ENCODE peak calls at places on chromosomes 3 and 15, in five cellular contexts. D, X, Z, M and W are unnamed samples. For H3K4me1, the result is how much of the 10 kb centered on the place peaks cover.

GRCh38 chr15:67033521-67033920 is 31.9 kb upstream of the SMAD3 start:
- DNase-seq in M (peak), X (no peak), Z (no peak), D (no peak), W (no peak)

GRCh38 chr3:186806173-186807055 is at the start of gene RFC4:
- DNase-seq in M (peak), Z (peak), X (peak), D (peak), W (peak)

GRCh38 chr3:127081001-127081720 is 98.2 kb downstream of the PLXNA1 start:
- DNase-seq in Z (no peak), M (no peak), X (no peak), D (no peak), W (no peak)

GRCh38 chr3:150232992-150233451 is 175.1 kb upstream of the TSC22D2 start:
- DNase-seq in X (no peak), M (no peak), D (no peak), Z (peak), W (no peak)

GRCh38 chr3:117059990-117060338 is 350.4 kb downstream of the TUSC7 start:
- DNase-seq in Z (no peak), X (no peak), D (no peak), M (no peak), W (no peak)

GRCh38 chr15:94968133-94968532 is 736.8 kb downstream of the MCTP2 start:
- DNase-seq in M (no peak), D (no peak), Z (no peak), X (no peak), W (no peak)

GRCh38 chr3:13890377-13891016 is 10.6 kb upstream of the WNT7A start:
- DNase-seq in M (peak), X (no peak), D (no peak), Z (no peak), W (no peak)

GRCh38 chr3:186605561-186606545 is 7.0 kb upstream of the AHSG start:
- DNase-seq in X (no peak), Z (no peak), D (no peak), M (no peak), W (no peak)

GRCh38 chr3:128988286-128988685 is 5.6 kb downstream of the CFAP92 start:
- DNase-seq in Z (no peak), X (no peak), D (no peak), M (no peak), W (no peak)

GRCh38 chr15:30984118-30984517 is 7.3 kb downstream of the MTMR10 start:
- DNase-seq in M (no peak), D (no peak), X (no peak), Z (no peak), W (no peak)
- H3K4me1 ChIP-seq in M (under half), D (under half), X (under half), Z (under half), W (under half)

GRCh38 chr3:172519740-172520139 is 3.5 kb downstream of the TNFSF10 start:
- DNase-seq in D (no peak), X (no peak), M (no peak), Z (no peak), W (no peak)
- H3K4me3 ChIP-seq in D (no peak), X (no peak), M (no peak), Z (no peak), W (no peak)

DNA sequence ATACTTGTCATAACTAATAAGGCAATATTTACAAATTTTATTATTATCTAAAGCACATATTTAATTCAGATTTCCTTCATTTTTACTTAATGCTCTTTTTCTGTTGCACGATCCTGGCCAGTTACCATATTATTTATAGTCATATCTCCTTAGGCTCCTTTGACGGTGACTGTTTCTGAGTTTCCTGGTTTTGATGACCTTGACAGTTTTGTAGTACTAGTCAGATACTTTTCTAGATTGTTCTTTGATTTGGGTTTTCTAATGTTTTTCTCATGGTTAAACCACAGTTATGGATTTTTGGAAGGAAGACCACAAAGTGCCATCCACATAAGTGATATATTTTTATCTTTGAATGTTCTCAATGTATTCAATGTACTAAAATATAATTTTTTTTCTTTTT is 171.0 kb upstream of the NANOGP8 start:
- DNase-seq in Z (no peak), D (no peak), M (no peak), X (no peak), W (no peak)
- H3K4me1 ChIP-seq in Z (under half), D (under half), M (under half), X (under half), W (under half)

GRCh38 chr15:41483519-41483918 is 10.2 kb upstream of the ITPKA start:
- DNase-seq in D (no peak), M (no peak), Z (no peak), X (no peak), W (no peak)
- H3K4me3 ChIP-seq in D (no peak), M (no peak), Z (no peak), X (no peak), W (no peak)

DNA sequence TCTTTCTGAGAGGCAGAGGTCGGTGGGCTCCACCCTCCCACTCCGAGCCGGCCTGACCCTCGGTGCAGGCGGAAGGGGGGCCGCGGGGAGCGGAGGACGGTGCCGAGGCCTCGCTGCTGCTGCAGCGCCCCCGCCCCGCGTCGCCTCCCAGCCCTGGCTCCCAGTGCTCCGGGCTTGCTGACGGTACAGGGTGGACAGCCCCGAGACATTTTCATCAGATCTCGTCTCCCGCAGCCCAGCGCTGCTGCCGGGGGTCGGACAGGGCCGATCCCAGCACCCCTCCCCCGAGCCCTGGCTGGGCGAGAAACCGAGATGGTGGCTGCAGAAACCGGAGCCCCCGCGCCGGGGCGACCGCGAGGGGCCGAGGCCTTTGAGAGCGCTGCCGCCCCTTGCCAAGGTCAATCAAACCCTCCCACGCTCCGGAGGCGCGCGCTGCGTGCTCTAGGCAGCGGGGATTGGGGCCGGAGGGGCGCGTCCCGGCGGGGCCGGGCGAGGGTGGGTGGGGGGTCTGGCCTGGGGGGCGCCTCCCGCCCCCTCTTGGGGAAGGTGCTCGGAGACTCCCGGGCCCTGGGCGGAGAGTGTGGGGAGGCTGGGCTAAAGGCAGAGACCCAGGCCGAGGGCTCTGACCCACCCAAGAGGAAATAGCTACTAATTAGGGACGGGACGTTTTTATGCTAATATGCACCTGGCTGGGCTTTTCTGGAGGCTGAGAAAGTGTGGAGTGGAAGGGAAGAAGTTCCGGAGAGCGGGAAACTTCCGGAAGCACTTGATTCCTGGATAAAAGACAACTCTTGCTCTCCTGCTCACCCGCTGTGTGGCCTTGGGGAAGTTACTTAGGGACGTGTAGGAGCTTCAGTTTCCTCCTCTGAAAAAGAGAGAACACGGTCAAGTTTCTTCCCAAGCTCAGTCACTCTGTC is 42.7 kb downstream of the EPHB3 start:
- DNase-seq in D (no peak), Z (no peak), X (peak), M (no peak), W (peak)
- H3K4me1 ChIP-seq in D (under half), Z (under half), X (under half), M (under half), W (under half)

GRCh38 chr3:155791190-155791589 is 14.9 kb downstream of the C3orf33 start:
- DNase-seq in Z (peak), M (no peak), D (no peak), X (no peak), W (no peak)
- H3K4me3 ChIP-seq in Z (no peak), M (no peak), D (no peak), X (no peak), W (no peak)

GRCh38 chr3:16204751-16205150 is 30.3 kb downstream of the GALNT15 start:
- DNase-seq in Z (no peak), M (no peak), X (no peak), D (no peak), W (no peak)

GRCh38 chr3:16199769-16200168 is 25.3 kb downstream of the GALNT15 start:
- DNase-seq in D (no peak), Z (no peak), M (no peak), X (no peak), W (no peak)

GRCh38 chr3:16203031-16203430 is 28.6 kb downstream of the GALNT15 start:
- DNase-seq in M (no peak), Z (no peak), D (no peak), X (no peak), W (no peak)

GRCh38 chr3:16203671-16204629 is 29.5 kb downstream of the GALNT15 start:
- DNase-seq in Z (no peak), M (no peak), D (no peak), X (no peak), W (no peak)

DNA sequence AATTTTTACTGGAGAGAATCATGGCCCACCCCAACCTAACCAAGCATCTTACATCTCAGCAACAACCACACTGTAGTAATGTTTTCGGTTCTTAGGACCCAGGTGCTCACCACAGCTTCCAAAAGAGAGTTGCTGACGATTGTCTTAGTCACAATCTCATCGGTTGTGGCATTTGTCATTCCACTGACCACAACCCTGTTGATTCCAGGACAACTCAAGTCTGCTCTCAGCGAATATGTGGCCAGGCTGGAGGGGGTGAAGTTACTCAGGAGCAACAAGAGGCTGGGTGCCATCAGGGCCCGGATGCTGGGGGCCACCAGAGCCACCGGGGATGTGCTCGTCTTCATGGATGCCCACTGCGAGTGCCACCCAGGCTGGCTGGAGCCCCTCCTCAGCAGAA is 25.9 kb downstream of the GALNT15 start:
- DNase-seq in D (no peak), Z (no peak), M (no peak), X (no peak), W (no peak)
- H3K4me1 ChIP-seq in D (under half), Z (under half), M (under half), X (under half), W (under half)

GRCh38 chr3:39062180-39062579 is 10.4 kb downstream of the WDR48 start:
- DNase-seq in Z (no peak), D (no peak), M (no peak), X (no peak), W (no peak)
- H3K4me3 ChIP-seq in Z (no peak), D (no peak), M (no peak), X (no peak), W (no peak)